ENCODE peak calls at places on chromosomes 4 and X, in nine cellular contexts. Q is colonic mucosa, V is GM13976, A is AG10803, S is PC-9, W is heart left ventricle, F is H9, N is sigmoid colon, Z is AG09319. K is an unnamed sample.

GRCh38 chrX:109484886-109485285 is 3.0 kb upstream of the GUCY2F start:
- DNase-seq in Q (no peak), V (no peak), A (no peak), S (no peak), W (no peak), F (no peak), N (no peak), Z (no peak), K (no peak)

GRCh38 chr4:125021189-125021588 is 293.6 kb upstream of the FAT4 start:
- DNase-seq in Q (no peak), V (no peak), A (no peak), S (no peak), W (no peak), F (no peak), N (no peak), Z (no peak), K (no peak)

GRCh38 chr4:39706334-39706733 is 8.4 kb downstream of the UBE2K start:
- DNase-seq in Q (peak; percentile 67), V (no peak), A (peak; percentile 89), S (no peak), W (peak; percentile 67), F (no peak), N (peak; percentile 74), Z (peak; percentile 36), K (no peak)

GRCh38 chr4:10662937-10663336 is 21.6 kb downstream of the CLNK start:
- DNase-seq in Q (no peak), V (no peak), A (no peak), S (no peak), W (no peak), F (no peak), N (no peak), Z (no peak), K (no peak)

GRCh38 chr4:169618286-169618685 is 2.1 kb upstream of the CLCN3 start:
- DNase-seq in Q (no peak), V (no peak), A (peak; percentile 90), S (no peak), W (no peak), F (no peak), N (no peak), Z (no peak), K (no peak)

GRCh38 chr4:125594203-125594602 is 279.4 kb downstream of the FAT4 start:
- DNase-seq in Q (no peak), V (no peak), A (no peak), S (no peak), W (no peak), F (no peak), N (no peak), Z (no peak), K (no peak)

GRCh38 chrX:81259008-81259713 is 57.3 kb downstream of the SH3BGRL start:
- DNase-seq in Q (no peak), V (no peak), A (peak; percentile 31), S (no peak), W (no peak), F (no peak), N (no peak), Z (peak; percentile 15), K (no peak)

GRCh38 chrX:68789966-68790365 is 38.9 kb upstream of the EFNB1 start:
- DNase-seq in Q (no peak), V (no peak), A (no peak), S (no peak), W (no peak), F (no peak), N (no peak), Z (no peak), K (no peak)

GRCh38 chr4:53633608-53634007 is 42.3 kb upstream of the LNX1 start:
- DNase-seq in Q (no peak), V (no peak), A (peak; percentile 87), S (no peak), W (no peak), F (no peak), N (peak; percentile 75), Z (no peak), K (no peak)

GRCh38 chr4:98614081-98614480 is 44.3 kb downstream of the TSPAN5 start:
- DNase-seq in Q (no peak), V (no peak), A (no peak), S (no peak), W (no peak), F (no peak), N (no peak), Z (no peak), K (no peak)

GRCh38 chrX:68919707-68920106 is 90.9 kb downstream of the EFNB1 start:
- DNase-seq in Q (no peak), V (no peak), A (no peak), S (no peak), W (no peak), F (no peak), N (no peak), Z (no peak), K (no peak)

GRCh38 chr4:140893939-140894338 is 137.8 kb upstream of the TBC1D9 start:
- DNase-seq in Q (no peak), V (no peak), A (peak; percentile 92), S (no peak), W (no peak), F (no peak), N (no peak), Z (peak; percentile 57), K (no peak)

GRCh38 chr4:84418032-84418709 is 80.9 kb downstream of the NKX6-1 start:
- DNase-seq in Q (peak; percentile 56), V (no peak), A (no peak), S (no peak), W (no peak), F (no peak), N (no peak), Z (no peak), K (no peak)

GRCh38 chr4:109947457-109947856 is 34.8 kb downstream of the EGF start:
- DNase-seq in Q (no peak), V (no peak), A (peak; percentile 19), S (no peak), W (no peak), F (no peak), N (no peak), Z (no peak), K (no peak)

GRCh38 chr4:37652747-37653527 is 33.2 kb downstream of the RELL1 start:
- DNase-seq in Q (no peak), V (no peak), A (no peak), S (no peak), W (no peak), F (no peak), N (no peak), Z (no peak), K (no peak)

GRCh38 chr4:27973056-27973455 is 1112.4 kb downstream of the STIM2 start:
- DNase-seq in Q (no peak), V (no peak), A (no peak), S (no peak), W (no peak), F (no peak), N (no peak), Z (no peak), K (no peak)

GRCh38 chr4:163063891-163064290 is 102.8 kb downstream of the NAF1 start:
- DNase-seq in Q (no peak), V (no peak), A (peak; percentile 8), S (peak; percentile 34), W (no peak), F (no peak), N (no peak), Z (no peak), K (no peak)

GRCh38 chrX:31580726-31581125 is 508.9 kb upstream of the FTHL17 start:
- DNase-seq in Q (no peak), V (no peak), A (peak; percentile 80), S (peak; percentile 67), W (no peak), F (no peak), N (no peak), Z (no peak), K (no peak)

GRCh38 chr4:182883351-182883750 is 33.8 kb downstream of the DCTD start:
- DNase-seq in Q (no peak), V (no peak), A (no peak), S (no peak), W (no peak), F (no peak), N (peak; percentile 8), Z (no peak), K (no peak)
- TF ChIP-seq CTCF in Q (no peak), V (no peak), A (no peak), S (no peak), W (no peak), F (no peak), N (no peak), Z (no peak), K (no peak)

GRCh38 chr4:72987741-72988729 is 81.5 kb downstream of the COX18 start:
- DNase-seq in Q (no peak), V (no peak), A (peak; percentile 27), S (no peak), W (no peak), F (no peak), N (no peak), Z (no peak), K (no peak)
- TF ChIP-seq CTCF in Q (no peak), V (no peak), A (peak; percentile 41), S (no peak), W (no peak), F (no peak), N (no peak), Z (no peak), K (no peak)

GRCh38 chr4:138519436-138519835 is 277.3 kb upstream of the SLC7A11 start:
- DNase-seq in Q (no peak), V (no peak), A (no peak), S (no peak), W (no peak), F (no peak), N (no peak), Z (no peak), K (no peak)

GRCh38 chr4:138521809-138522208 is 279.7 kb upstream of the SLC7A11 start:
- DNase-seq in Q (no peak), V (no peak), A (no peak), S (no peak), W (no peak), F (no peak), N (peak; percentile 41), Z (no peak), K (no peak)

DNA sequence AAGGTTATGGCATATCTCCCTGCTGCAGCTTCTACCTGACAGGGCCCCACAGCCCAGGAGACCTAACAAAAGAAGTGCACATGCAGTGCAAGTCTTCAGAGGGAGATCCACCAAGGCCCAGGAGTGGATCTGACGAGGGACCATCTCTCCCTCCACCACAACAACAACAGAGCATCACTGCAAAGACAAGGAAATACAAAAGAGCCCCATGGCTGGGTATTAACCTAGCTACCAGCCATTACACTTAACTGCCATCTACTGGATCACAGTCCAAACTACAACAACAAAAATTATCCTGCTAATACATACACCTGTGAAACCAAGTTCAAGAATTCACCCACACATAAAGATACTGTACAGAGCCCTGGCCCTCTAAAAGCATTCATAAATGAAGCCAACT is 280.2 kb upstream of the SLC7A11 start:
- DNase-seq in Q (no peak), V (peak; percentile 13), A (peak; percentile 24), S (no peak), W (no peak), F (peak; percentile 31), N (no peak), Z (no peak), K (no peak)
- TF ChIP-seq CTCF in Q (peak; percentile 18), V (peak; percentile 32), A (peak; percentile 66), S (peak; percentile 60), W (no peak), F (peak; percentile 74), N (no peak), Z (peak; percentile 40), K (no peak)

GRCh38 chr4:20698382-20698781 is 1.9 kb upstream of the PACRGL start:
- DNase-seq in Q (no peak), V (no peak), A (peak; percentile 42), S (no peak), W (no peak), F (no peak), N (no peak), Z (no peak), K (no peak)
- TF ChIP-seq CTCF in Q (no peak), V (no peak), A (no peak), S (no peak), W (no peak), F (no peak), N (no peak), Z (no peak), K (no peak)